ENCODE peak calls at places on chromosomes 1 and 21, in six cellular contexts. One of them, this sample, is unnamed.

GRCh38 chr1:200302192-200302892 is 107.5 kb downstream of the ZNF281 start:
- DNase-seq in uterus: no peak
- DNase-seq in AG09309: no peak
- DNase-seq in heart left ventricle: peak
- DNase-seq in Calu3: peak
- DNase-seq in fibroblast of mammary gland: peak
- DNase-seq in this sample: peak

GRCh38 chr1:177346960-177347359 is 176.2 kb downstream of the BRINP2 start:
- DNase-seq in AG09309: no peak
- DNase-seq in uterus: no peak
- DNase-seq in heart left ventricle: no peak
- DNase-seq in fibroblast of mammary gland: no peak
- DNase-seq in Calu3: peak
- DNase-seq in this sample: no peak

GRCh38 chr1:177077734-177078489 is 86.6 kb downstream of the ASTN1 start:
- DNase-seq in Calu3: no peak
- DNase-seq in heart left ventricle: no peak
- DNase-seq in fibroblast of mammary gland: peak
- DNase-seq in uterus: no peak
- DNase-seq in AG09309: no peak
- DNase-seq in this sample: no peak

GRCh38 chr1:7267493-7267892 is 482.2 kb downstream of the CAMTA1 start:
- DNase-seq in fibroblast of mammary gland: peak
- DNase-seq in AG09309: no peak
- DNase-seq in Calu3: no peak
- DNase-seq in uterus: no peak
- DNase-seq in heart left ventricle: no peak
- DNase-seq in this sample: no peak

GRCh38 chr1:41108696-41109284 is 87.3 kb upstream of the SLFNL1 start:
- DNase-seq in uterus: peak
- DNase-seq in Calu3: no peak
- DNase-seq in heart left ventricle: no peak
- DNase-seq in AG09309: no peak
- DNase-seq in fibroblast of mammary gland: peak
- DNase-seq in this sample: no peak

GRCh38 chr1:40332695-40333094 is 15.6 kb upstream of the COL9A2 start:
- DNase-seq in uterus: no peak
- DNase-seq in AG09309: no peak
- DNase-seq in Calu3: no peak
- DNase-seq in fibroblast of mammary gland: no peak
- DNase-seq in heart left ventricle: no peak
- DNase-seq in this sample: no peak

GRCh38 chr1:58204284-58204683 is 342.2 kb downstream of the OMA1 start:
- DNase-seq in uterus: no peak
- DNase-seq in heart left ventricle: no peak
- DNase-seq in Calu3: no peak
- DNase-seq in fibroblast of mammary gland: no peak
- DNase-seq in AG09309: no peak
- DNase-seq in this sample: peak

GRCh38 chr21:35475768-35476167 is 426.7 kb upstream of the RUNX1 start:
- DNase-seq in uterus: no peak
- DNase-seq in heart left ventricle: no peak
- DNase-seq in AG09309: peak
- DNase-seq in fibroblast of mammary gland: peak
- DNase-seq in Calu3: no peak
- DNase-seq in this sample: no peak

GRCh38 chr1:74375376-74375775 is 137.0 kb downstream of the LRRC53 start:
- DNase-seq in Calu3: no peak
- DNase-seq in uterus: no peak
- DNase-seq in fibroblast of mammary gland: peak
- DNase-seq in heart left ventricle: no peak
- DNase-seq in AG09309: no peak
- DNase-seq in this sample: no peak

GRCh38 chr1:198492872-198493271 is 47.6 kb downstream of the ATP6V1G3 start:
- DNase-seq in AG09309: peak
- DNase-seq in Calu3: no peak
- DNase-seq in uterus: no peak
- DNase-seq in heart left ventricle: no peak
- DNase-seq in fibroblast of mammary gland: peak
- DNase-seq in this sample: no peak

GRCh38 chr1:48873944-48874343 is 97.3 kb upstream of the BEND5 start:
- DNase-seq in heart left ventricle: no peak
- DNase-seq in fibroblast of mammary gland: no peak
- DNase-seq in AG09309: no peak
- DNase-seq in uterus: no peak
- DNase-seq in Calu3: no peak
- DNase-seq in this sample: no peak

GRCh38 chr1:101356604-101357443 is 120.0 kb downstream of the S1PR1 start:
- DNase-seq in Calu3: no peak
- DNase-seq in AG09309: no peak
- DNase-seq in heart left ventricle: no peak
- DNase-seq in uterus: no peak
- DNase-seq in fibroblast of mammary gland: no peak
- DNase-seq in this sample: no peak

GRCh38 chr1:156356875-156357534 is 12.0 kb upstream of the RHBG start:
- DNase-seq in AG09309: no peak
- DNase-seq in uterus: no peak
- DNase-seq in fibroblast of mammary gland: no peak
- DNase-seq in heart left ventricle: peak
- DNase-seq in Calu3: peak
- DNase-seq in this sample: peak

GRCh38 chr21:35106246-35106835 is 57.2 kb upstream of the RUNX1 start:
- DNase-seq in uterus: no peak
- DNase-seq in fibroblast of mammary gland: no peak
- DNase-seq in heart left ventricle: peak
- DNase-seq in AG09309: no peak
- DNase-seq in Calu3: no peak
- DNase-seq in this sample: no peak

GRCh38 chr1:7868085-7868780 is 15.4 kb upstream of the UTS2 start:
- DNase-seq in uterus: no peak
- DNase-seq in Calu3: no peak
- DNase-seq in fibroblast of mammary gland: no peak
- DNase-seq in AG09309: no peak
- DNase-seq in heart left ventricle: no peak
- DNase-seq in this sample: no peak

GRCh38 chr1:217846733-217847132 is 215.6 kb downstream of the SPATA17 start:
- DNase-seq in fibroblast of mammary gland: no peak
- DNase-seq in uterus: no peak
- DNase-seq in heart left ventricle: no peak
- DNase-seq in Calu3: no peak
- DNase-seq in AG09309: no peak
- DNase-seq in this sample: no peak

GRCh38 chr1:24743404-24744211 is 1.6 kb upstream of the CLIC4 start:
- DNase-seq in heart left ventricle: no peak
- DNase-seq in fibroblast of mammary gland: peak
- DNase-seq in AG09309: no peak
- DNase-seq in uterus: peak
- DNase-seq in Calu3: no peak
- DNase-seq in this sample: no peak

GRCh38 chr1:152582647-152583046 is 2.3 kb upstream of the LCE3D start:
- DNase-seq in uterus: no peak
- DNase-seq in AG09309: no peak
- DNase-seq in heart left ventricle: no peak
- DNase-seq in Calu3: no peak
- DNase-seq in fibroblast of mammary gland: peak
- DNase-seq in this sample: no peak

GRCh38 chr1:152580433-152580832 is at the start of gene LCE3D:
- DNase-seq in uterus: no peak
- DNase-seq in heart left ventricle: no peak
- DNase-seq in Calu3: no peak
- DNase-seq in fibroblast of mammary gland: no peak
- DNase-seq in AG09309: no peak
- DNase-seq in this sample: no peak

DNA sequence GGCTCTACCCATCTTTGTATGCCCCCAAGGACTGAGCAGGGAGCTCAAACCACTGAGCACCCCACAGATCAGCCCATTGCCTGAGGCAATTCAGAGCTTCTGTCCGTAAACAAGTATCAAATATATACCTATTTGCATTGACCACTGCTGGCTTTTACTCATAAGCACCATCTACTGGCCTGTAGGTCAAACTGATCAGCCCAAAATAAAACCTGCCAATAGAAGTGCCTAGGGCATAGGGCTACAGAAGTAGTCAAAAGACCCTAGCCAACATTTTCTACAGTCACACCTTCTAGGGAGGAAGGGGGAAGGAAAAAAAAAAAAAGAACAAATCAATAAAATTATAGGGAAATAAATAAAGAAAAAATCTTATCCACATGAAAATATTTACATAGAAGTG is 5.3 kb upstream of the LCE3D start:
- DNase-seq in AG09309: no peak
- DNase-seq in Calu3: no peak
- DNase-seq in fibroblast of mammary gland: no peak
- DNase-seq in heart left ventricle: no peak
- DNase-seq in uterus: no peak
- DNase-seq in this sample: no peak
- TF ChIP-seq CTCF in AG09309: no peak
- TF ChIP-seq CTCF in Calu3: peak
- TF ChIP-seq CTCF in fibroblast of mammary gland: peak
- TF ChIP-seq CTCF in heart left ventricle: no peak
- TF ChIP-seq CTCF in uterus: no peak
- TF ChIP-seq CTCF in this sample: no peak

GRCh38 chr1:22317231-22317919 is 134.3 kb upstream of the ZBTB40 start:
- DNase-seq in AG09309: no peak
- DNase-seq in heart left ventricle: no peak
- DNase-seq in Calu3: peak
- DNase-seq in uterus: no peak
- DNase-seq in fibroblast of mammary gland: no peak
- DNase-seq in this sample: peak
- TF ChIP-seq CTCF in AG09309: peak
- TF ChIP-seq CTCF in heart left ventricle: peak
- TF ChIP-seq CTCF in Calu3: peak
- TF ChIP-seq CTCF in uterus: no peak
- TF ChIP-seq CTCF in fibroblast of mammary gland: peak
- TF ChIP-seq CTCF in this sample: peak

GRCh38 chr1:147892216-147892615 is 10.4 kb upstream of the GJA8 start:
- DNase-seq in Calu3: no peak
- DNase-seq in AG09309: no peak
- DNase-seq in heart left ventricle: no peak
- DNase-seq in fibroblast of mammary gland: no peak
- DNase-seq in uterus: no peak
- DNase-seq in this sample: no peak

GRCh38 chr1:147890177-147890790 is 12.3 kb upstream of the GJA8 start:
- DNase-seq in fibroblast of mammary gland: peak
- DNase-seq in AG09309: no peak
- DNase-seq in Calu3: peak
- DNase-seq in heart left ventricle: peak
- DNase-seq in uterus: peak
- DNase-seq in this sample: peak

GRCh38 chr1:147891088-147891487 is 11.5 kb upstream of the GJA8 start:
- DNase-seq in Calu3: no peak
- DNase-seq in heart left ventricle: no peak
- DNase-seq in fibroblast of mammary gland: no peak
- DNase-seq in AG09309: no peak
- DNase-seq in uterus: no peak
- DNase-seq in this sample: no peak

GRCh38 chr1:147895123-147895522 is 7.5 kb upstream of the GJA8 start:
- DNase-seq in AG09309: no peak
- DNase-seq in uterus: no peak
- DNase-seq in fibroblast of mammary gland: no peak
- DNase-seq in Calu3: no peak
- DNase-seq in heart left ventricle: no peak
- DNase-seq in this sample: no peak

DNA sequence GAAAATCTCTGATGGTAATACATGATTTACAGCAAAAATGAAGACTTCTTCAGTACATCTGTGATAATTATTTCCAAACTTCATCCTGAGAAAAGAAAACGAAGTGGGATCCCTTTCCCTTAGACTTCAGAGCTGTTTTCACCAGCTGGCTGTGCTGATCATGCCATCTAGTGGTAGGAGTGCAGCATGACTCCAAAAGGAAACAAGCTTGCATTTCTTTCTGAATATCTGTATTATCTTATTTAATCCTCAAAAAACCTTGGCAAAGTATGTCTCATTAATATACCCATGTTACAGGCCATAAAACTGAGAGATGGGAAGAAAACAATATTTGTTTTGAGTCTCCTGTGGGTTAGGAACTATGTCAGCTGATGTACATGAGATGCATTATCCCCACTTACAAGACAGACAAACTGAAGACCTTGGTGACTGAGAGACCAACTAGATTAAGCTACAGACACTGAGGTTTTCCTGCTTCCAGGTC is 9.8 kb upstream of the GJA8 start:
- DNase-seq in uterus: no peak
- DNase-seq in AG09309: peak
- DNase-seq in fibroblast of mammary gland: peak
- DNase-seq in Calu3: peak
- DNase-seq in heart left ventricle: peak
- DNase-seq in this sample: peak
- TF ChIP-seq CTCF in uterus: peak
- TF ChIP-seq CTCF in AG09309: peak
- TF ChIP-seq CTCF in fibroblast of mammary gland: peak
- TF ChIP-seq CTCF in Calu3: peak
- TF ChIP-seq CTCF in heart left ventricle: peak
- TF ChIP-seq CTCF in this sample: peak

DNA sequence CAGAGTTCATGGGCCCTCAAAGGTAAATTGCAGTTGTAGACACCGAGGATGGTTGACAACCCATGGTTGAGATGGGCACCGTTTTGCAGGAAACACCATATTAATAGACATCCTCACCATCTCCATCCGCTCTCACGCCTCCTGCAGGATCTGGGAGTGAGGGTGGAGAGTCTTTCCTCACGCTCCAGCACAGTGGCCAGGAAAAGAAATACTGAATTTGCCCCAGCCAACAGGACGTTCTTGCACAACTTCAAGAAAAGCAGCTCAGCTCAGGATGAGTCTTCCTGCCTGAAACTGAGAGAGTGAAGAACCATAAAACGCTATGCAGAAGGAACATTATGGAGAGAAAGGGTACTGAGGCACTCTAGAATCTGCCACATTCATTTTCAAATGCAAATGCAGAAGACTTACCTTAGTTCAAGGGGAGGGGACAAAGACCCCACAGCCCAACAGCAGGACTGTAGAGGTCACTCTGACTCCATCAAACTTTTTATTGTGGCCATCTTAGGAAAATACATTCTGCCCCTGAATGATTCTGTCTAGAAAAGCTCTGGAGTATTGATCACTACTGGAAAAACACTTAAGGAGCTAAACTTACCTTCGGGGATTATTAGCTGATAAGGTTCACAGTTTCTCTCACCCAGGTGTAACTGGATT is 9.3 kb downstream of the SLAMF8 start:
- DNase-seq in heart left ventricle: no peak
- DNase-seq in Calu3: no peak
- DNase-seq in AG09309: no peak
- DNase-seq in uterus: no peak
- DNase-seq in fibroblast of mammary gland: peak
- DNase-seq in this sample: no peak
- TF ChIP-seq CTCF in heart left ventricle: no peak
- TF ChIP-seq CTCF in Calu3: no peak
- TF ChIP-seq CTCF in AG09309: peak
- TF ChIP-seq CTCF in uterus: no peak
- TF ChIP-seq CTCF in fibroblast of mammary gland: peak
- TF ChIP-seq CTCF in this sample: no peak

GRCh38 chr1:5975133-5975880 is 16.9 kb downstream of the NPHP4 start:
- DNase-seq in AG09309: peak
- DNase-seq in uterus: no peak
- DNase-seq in Calu3: peak
- DNase-seq in fibroblast of mammary gland: peak
- DNase-seq in heart left ventricle: peak
- DNase-seq in this sample: peak
- TF ChIP-seq CTCF in AG09309: peak
- TF ChIP-seq CTCF in uterus: peak
- TF ChIP-seq CTCF in Calu3: peak
- TF ChIP-seq CTCF in fibroblast of mammary gland: peak
- TF ChIP-seq CTCF in heart left ventricle: peak
- TF ChIP-seq CTCF in this sample: peak